ENCODE peak calls at places on chromosomes 7 and 10, in eight cellular contexts. J is activated T-cell treated with anti-CD3 and anti-CD28 coated beads, Interleukin-2, amount 50 U/mL, for 72 hours; X is activated T-helper 1 cell treated with anti-CD3 and anti-CD28 coated beads, Interleukin-2, amount 50 U/mL, for 16 hours; U is epithelial cell of prostate; E is stimulated activated CD4-positive, alpha-beta T cell treated with anti-CD3 and anti-CD28 coated beads, Interleukin-1b, Interleukin-23, amount 100 ng/mL, for 24 hours; F is occipital lobe; C is stimulated activated CD8-positive, alpha-beta memory T cell treated with anti-CD3 and anti-CD28 coated beads, Interleukin-2, amount 100 ng/mL, for 48 hours; A is AG08396. Z is an unnamed sample.

GRCh38 chr10:75632750-75633462 is 201.5 kb downstream of the LRMDA start:
- DNase-seq in C (no peak), E (no peak), A (no peak), U (no peak), J (no peak), X (no peak), F (no peak), Z (no peak)

GRCh38 chr7:27784399-27785053 is 44.6 kb downstream of the TAX1BP1 start:
- DNase-seq in X (no peak), E (no peak), F (no peak), C (no peak), J (peak), A (peak), U (peak), Z (peak)

GRCh38 chr7:42869131-42870020 is 42.5 kb downstream of the C7orf25 start:
- DNase-seq in C (peak), E (no peak), A (no peak), X (no peak), U (no peak), J (peak), F (no peak), Z (no peak)

GRCh38 chr10:95513941-95514392 is 47.2 kb downstream of the SORBS1 start:
- DNase-seq in X (no peak), U (peak), F (peak), E (no peak), J (peak), A (no peak), C (peak), Z (no peak)

GRCh38 chr7:6413637-6414036 is 34.1 kb downstream of the DAGLB start:
- DNase-seq in U (no peak), A (no peak), X (no peak), E (no peak), C (no peak), J (no peak), F (no peak), Z (no peak)

GRCh38 chr10:45152726-45153125 is 152.0 kb downstream of the ZNF22 start:
- DNase-seq in C (no peak), A (no peak), J (no peak), U (no peak), E (no peak), F (no peak), X (no peak), Z (no peak)

GRCh38 chr7:38542156-38542555 is 89.0 kb downstream of the AMPH start:
- DNase-seq in E (no peak), U (no peak), C (no peak), J (no peak), X (no peak), A (peak), F (no peak), Z (no peak)

GRCh38 chr7:33888206-33888605 is 17.1 kb upstream of the BMPER start:
- DNase-seq in J (no peak), F (no peak), C (no peak), X (no peak), A (no peak), U (peak), E (no peak), Z (no peak)

GRCh38 chr7:128932862-128933821 is 4.6 kb upstream of the IRF5 start:
- DNase-seq in C (no peak), X (no peak), U (no peak), A (no peak), J (peak), F (no peak), E (no peak), Z (peak)

GRCh38 chr7:111711426-111712065 is 149.3 kb upstream of the IMMP2L start:
- DNase-seq in F (no peak), J (no peak), U (no peak), E (no peak), A (no peak), X (no peak), C (no peak), Z (no peak)

GRCh38 chr7:137443616-137444015 is 100.1 kb upstream of the PTN start:
- DNase-seq in F (no peak), U (no peak), J (no peak), C (no peak), E (no peak), A (peak), X (no peak), Z (peak)

GRCh38 chr7:18018296-18019205 is 9.1 kb downstream of the PRPS1L1 start:
- DNase-seq in U (no peak), X (no peak), J (no peak), C (no peak), F (no peak), A (no peak), E (no peak), Z (no peak)

GRCh38 chr10:73920084-73920483 is 9.2 kb downstream of the PLAU start:
- DNase-seq in C (no peak), A (no peak), F (no peak), X (no peak), J (no peak), E (no peak), U (peak), Z (peak)

GRCh38 chr10:110547139-110547761 is 20.2 kb upstream of the SMC3 start:
- DNase-seq in J (no peak), A (peak), C (no peak), E (no peak), X (no peak), F (no peak), U (no peak), Z (peak)

GRCh38 chr7:102991540-102992214 is 78.9 kb downstream of the LRRC17 start:
- DNase-seq in U (peak), J (peak), E (no peak), F (no peak), C (no peak), A (peak), X (no peak), Z (no peak)

GRCh38 chr7:36368496-36368895 is 21.2 kb upstream of the ANLN start:
- DNase-seq in X (no peak), F (no peak), U (no peak), A (no peak), C (no peak), E (no peak), J (no peak), Z (no peak)

GRCh38 chr10:85667638-85668233 is 698.9 kb downstream of the GRID1 start:
- DNase-seq in X (no peak), A (no peak), F (no peak), E (no peak), U (no peak), C (no peak), J (no peak), Z (no peak)

GRCh38 chr10:68564712-68565111 is 4.6 kb downstream of the TET1 start:
- DNase-seq in E (no peak), F (no peak), U (no peak), X (no peak), A (no peak), C (no peak), J (no peak), Z (no peak)

GRCh38 chr10:5508786-5509185 is 9.4 kb upstream of the CALML5 start:
- DNase-seq in E (no peak), X (no peak), F (no peak), U (no peak), A (no peak), J (no peak), C (no peak), Z (no peak)

GRCh38 chr7:26653430-26653911 is 210.9 kb downstream of the SKAP2 start:
- DNase-seq in J (no peak), E (no peak), X (no peak), A (no peak), C (no peak), F (no peak), U (peak), Z (no peak)

GRCh38 chr10:33524966-33525365 is 190.5 kb upstream of the NRP1 start:
- DNase-seq in J (no peak), F (no peak), X (no peak), C (no peak), U (peak), A (peak), E (no peak), Z (no peak)

GRCh38 chr10:11689945-11690736 is 52.0 kb upstream of the ECHDC3 start:
- DNase-seq in X (no peak), A (no peak), J (no peak), C (no peak), E (no peak), U (no peak), F (no peak), Z (no peak)

GRCh38 chr7:30846378-30846777 is 65.3 kb upstream of the AQP1 start:
- DNase-seq in F (no peak), E (no peak), U (peak), X (no peak), A (no peak), C (no peak), J (no peak), Z (no peak)

GRCh38 chr7:16644624-16644986 is 949 bp downstream of the ANKMY2 start:
- DNase-seq in E (peak), F (no peak), C (peak), U (no peak), J (peak), A (peak), X (peak), Z (peak)

GRCh38 chr7:48090095-48090805 is 1.2 kb downstream of the UPP1 start:
- DNase-seq in U (no peak), X (no peak), F (no peak), A (no peak), J (no peak), C (no peak), E (no peak), Z (no peak)

GRCh38 chr7:40204581-40204980 is 69.8 kb downstream of the SUGCT start:
- DNase-seq in E (no peak), F (no peak), J (no peak), C (no peak), X (no peak), U (no peak), A (no peak), Z (no peak)

GRCh38 chr7:28036748-28037147 is 143.8 kb downstream of the JAZF1 start:
- DNase-seq in C (no peak), U (no peak), J (no peak), X (no peak), F (no peak), A (no peak), E (no peak), Z (no peak)

GRCh38 chr7:90401989-90402388 is 1.3 kb upstream of the CLDN12 start:
- DNase-seq in U (no peak), F (no peak), J (no peak), A (no peak), E (no peak), C (no peak), X (no peak), Z (no peak)

GRCh38 chr7:916291-916941 is 38.1 kb downstream of the ADAP1 start:
- DNase-seq in U (no peak), E (no peak), X (no peak), F (no peak), C (no peak), J (no peak), A (peak), Z (no peak)

GRCh38 chr7:85030893-85031292 is 156.0 kb downstream of the SEMA3D start:
- DNase-seq in U (no peak), E (no peak), A (peak), C (no peak), F (no peak), X (no peak), J (no peak), Z (peak)

GRCh38 chr7:141439776-141440175 is 111.4 kb upstream of the AGK start:
- DNase-seq in F (no peak), U (no peak), C (no peak), J (no peak), A (no peak), X (no peak), E (no peak), Z (no peak)

GRCh38 chr7:29381206-29382094 is 182.2 kb upstream of the PRR15 start:
- DNase-seq in X (no peak), U (no peak), A (no peak), F (no peak), E (no peak), C (no peak), J (no peak), Z (no peak)

GRCh38 chr10:77580500-77580899 is 57.1 kb downstream of the KCNMA1 start:
- DNase-seq in C (no peak), F (no peak), A (no peak), E (no peak), J (no peak), U (no peak), X (no peak), Z (no peak)

GRCh38 chr7:115066050-115066449 is 144.2 kb downstream of the MDFIC start:
- DNase-seq in U (no peak), F (no peak), C (no peak), A (no peak), E (no peak), J (no peak), X (no peak), Z (no peak)

GRCh38 chr10:273088-273487 is 137.8 kb downstream of the ZMYND11 start:
- DNase-seq in J (no peak), U (no peak), F (no peak), E (no peak), C (no peak), X (no peak), A (no peak), Z (no peak)

GRCh38 chr7:128911441-128912031 is 1.0 kb upstream of the KCP start:
- DNase-seq in C (no peak), F (no peak), A (no peak), E (no peak), J (no peak), X (no peak), U (no peak), Z (no peak)

GRCh38 chr7:27165089-27165654 is at the start of gene HOXA9:
- DNase-seq in U (peak), E (no peak), F (no peak), C (no peak), X (no peak), A (no peak), J (no peak), Z (no peak)

Z was measured in MM.1S.